ENCODE peak calls at places on chromosomes 7 and 10, in eight cellular contexts. One of them, this sample, is unnamed. For H3K79me2, the result is how much of the 10 kb centered on the place peaks cover.

GRCh38 chr10:111993321-111993720 is 190.2 kb downstream of the GPAM start:
- DNase-seq in fibroblast of lung: no peak
- DNase-seq in GM12878: no peak
- DNase-seq in H9: no peak
- DNase-seq in HCT116: no peak
- DNase-seq in PC-3: no peak
- DNase-seq in neural progenitor cell: no peak
- DNase-seq in HepG2: no peak
- DNase-seq in this sample: no peak

GRCh38 chr7:157474685-157475084 is 137.9 kb downstream of the DNAJB6 start:
- DNase-seq in fibroblast of lung: no peak
- DNase-seq in GM12878: no peak
- DNase-seq in H9: peak
- DNase-seq in HCT116: peak
- DNase-seq in PC-3: peak
- DNase-seq in neural progenitor cell: peak
- DNase-seq in HepG2: peak
- DNase-seq in this sample: no peak

GRCh38 chr10:48448796-48449195 is 142.3 kb downstream of the MAPK8 start:
- DNase-seq in fibroblast of lung: peak
- DNase-seq in GM12878: no peak
- DNase-seq in H9: no peak
- DNase-seq in HCT116: no peak
- DNase-seq in PC-3: peak
- DNase-seq in neural progenitor cell: no peak
- DNase-seq in HepG2: no peak
- DNase-seq in this sample: peak

GRCh38 chr10:96826438-96826837 is 5.7 kb upstream of the LCOR start:
- DNase-seq in fibroblast of lung: no peak
- DNase-seq in GM12878: no peak
- DNase-seq in H9: no peak
- DNase-seq in HCT116: no peak
- DNase-seq in PC-3: no peak
- DNase-seq in neural progenitor cell: no peak
- DNase-seq in HepG2: no peak
- DNase-seq in this sample: no peak

GRCh38 chr10:96758423-96758822 is 38.1 kb upstream of the PIK3AP1 start:
- DNase-seq in fibroblast of lung: no peak
- DNase-seq in GM12878: peak
- DNase-seq in H9: no peak
- DNase-seq in HCT116: no peak
- DNase-seq in PC-3: no peak
- DNase-seq in neural progenitor cell: no peak
- DNase-seq in HepG2: no peak
- DNase-seq in this sample: no peak

GRCh38 chr10:78551184-78552005 is 517.4 kb upstream of the ZMIZ1 start:
- DNase-seq in fibroblast of lung: peak
- DNase-seq in GM12878: no peak
- DNase-seq in H9: peak
- DNase-seq in HCT116: no peak
- DNase-seq in PC-3: no peak
- DNase-seq in neural progenitor cell: peak
- DNase-seq in HepG2: peak
- DNase-seq in this sample: no peak

GRCh38 chr7:136530831-136531230 is 337.6 kb upstream of the CHRM2 start:
- DNase-seq in fibroblast of lung: no peak
- DNase-seq in GM12878: no peak
- DNase-seq in H9: no peak
- DNase-seq in HCT116: no peak
- DNase-seq in PC-3: no peak
- DNase-seq in neural progenitor cell: no peak
- DNase-seq in HepG2: no peak
- DNase-seq in this sample: no peak

GRCh38 chr10:67663449-67664087 is 32.4 kb downstream of the CTNNA3 start:
- DNase-seq in fibroblast of lung: no peak
- DNase-seq in GM12878: no peak
- DNase-seq in H9: peak
- DNase-seq in HCT116: no peak
- DNase-seq in PC-3: no peak
- DNase-seq in neural progenitor cell: no peak
- DNase-seq in HepG2: no peak
- DNase-seq in this sample: no peak

GRCh38 chr7:130486114-130486962 is 5.5 kb upstream of the MEST start:
- DNase-seq in fibroblast of lung: no peak
- DNase-seq in GM12878: no peak
- DNase-seq in H9: peak
- DNase-seq in HCT116: peak
- DNase-seq in PC-3: peak
- DNase-seq in neural progenitor cell: peak
- DNase-seq in HepG2: peak
- DNase-seq in this sample: no peak

GRCh38 chr10:96560970-96561887 is 25.6 kb downstream of the TM9SF3 start:
- DNase-seq in fibroblast of lung: peak
- DNase-seq in GM12878: no peak
- DNase-seq in H9: no peak
- DNase-seq in HCT116: no peak
- DNase-seq in PC-3: peak
- DNase-seq in neural progenitor cell: no peak
- DNase-seq in HepG2: no peak
- DNase-seq in this sample: no peak

GRCh38 chr10:70274643-70275042 is 9.2 kb downstream of the NPFFR1 start:
- DNase-seq in fibroblast of lung: peak
- DNase-seq in GM12878: no peak
- DNase-seq in H9: no peak
- DNase-seq in HCT116: no peak
- DNase-seq in PC-3: no peak
- DNase-seq in neural progenitor cell: no peak
- DNase-seq in HepG2: no peak
- DNase-seq in this sample: no peak

GRCh38 chr7:5598769-5599371 is 175.2 kb upstream of the TNRC18 start:
- DNase-seq in fibroblast of lung: peak
- DNase-seq in GM12878: no peak
- DNase-seq in H9: peak
- DNase-seq in HCT116: no peak
- DNase-seq in PC-3: no peak
- DNase-seq in neural progenitor cell: peak
- DNase-seq in HepG2: no peak
- DNase-seq in this sample: no peak

GRCh38 chr7:43592321-43592720 is 9.4 kb downstream of the STK17A start:
- DNase-seq in fibroblast of lung: no peak
- DNase-seq in GM12878: no peak
- DNase-seq in H9: no peak
- DNase-seq in HCT116: no peak
- DNase-seq in PC-3: peak
- DNase-seq in neural progenitor cell: no peak
- DNase-seq in HepG2: no peak
- DNase-seq in this sample: no peak

GRCh38 chr10:62248465-62248864 is 20.2 kb downstream of the RTKN2 start:
- DNase-seq in fibroblast of lung: no peak
- DNase-seq in GM12878: no peak
- DNase-seq in H9: no peak
- DNase-seq in HCT116: no peak
- DNase-seq in PC-3: peak
- DNase-seq in neural progenitor cell: no peak
- DNase-seq in HepG2: no peak
- DNase-seq in this sample: no peak
- H3K27ac ChIP-seq in fibroblast of lung: no peak
- H3K27ac ChIP-seq in GM12878: no peak
- H3K27ac ChIP-seq in H9: no peak
- H3K27ac ChIP-seq in HCT116: no peak
- H3K27ac ChIP-seq in PC-3: no peak
- H3K27ac ChIP-seq in neural progenitor cell: no peak
- H3K27ac ChIP-seq in HepG2: no peak
- H3K27ac ChIP-seq in this sample: peak

DNA sequence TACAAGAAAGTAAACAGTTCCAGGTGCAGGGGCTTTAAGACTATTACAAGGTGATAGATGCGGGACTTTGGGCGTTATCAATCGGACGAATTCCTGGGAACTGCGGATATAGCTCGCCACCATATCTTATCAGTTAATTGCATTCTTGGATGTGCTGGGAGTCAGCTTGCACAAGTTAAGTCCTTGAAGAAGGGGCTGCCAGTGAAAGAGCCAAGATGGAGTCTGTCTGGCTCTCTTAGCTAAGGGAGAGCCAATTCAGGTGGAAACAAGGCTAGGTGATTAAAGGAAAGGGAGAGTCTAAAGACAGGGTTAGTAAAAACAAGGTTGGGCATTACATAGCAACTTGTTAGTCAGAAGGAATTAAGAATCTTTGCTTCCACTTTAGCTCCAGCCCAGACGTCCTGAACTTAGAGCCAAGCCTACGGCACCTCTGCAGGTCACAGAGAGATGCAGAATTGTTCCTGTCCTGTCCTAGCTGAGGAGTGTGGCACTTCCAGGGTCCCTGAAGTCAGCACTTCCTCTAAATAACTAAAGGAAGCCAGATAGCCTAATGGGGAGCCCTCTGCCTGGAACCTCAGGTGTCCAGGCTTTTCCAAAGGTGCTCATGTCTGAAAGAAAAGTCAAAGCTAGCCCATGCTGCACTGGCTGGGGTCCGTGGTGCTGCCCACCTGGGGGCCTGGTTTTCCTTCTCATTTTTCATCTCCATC is 17.3 kb downstream of the ZC3HAV1 start:
- DNase-seq in fibroblast of lung: no peak
- DNase-seq in GM12878: no peak
- DNase-seq in H9: no peak
- DNase-seq in HCT116: no peak
- DNase-seq in PC-3: no peak
- DNase-seq in neural progenitor cell: no peak
- DNase-seq in HepG2: no peak
- DNase-seq in this sample: no peak
- H3K79me2 ChIP-seq in fibroblast of lung: under half
- H3K79me2 ChIP-seq in GM12878: half or more
- H3K79me2 ChIP-seq in H9: under half
- H3K79me2 ChIP-seq in HCT116: under half
- H3K79me2 ChIP-seq in PC-3: under half
- H3K79me2 ChIP-seq in neural progenitor cell: under half
- H3K79me2 ChIP-seq in HepG2: under half
- H3K79me2 ChIP-seq in this sample: half or more

DNA sequence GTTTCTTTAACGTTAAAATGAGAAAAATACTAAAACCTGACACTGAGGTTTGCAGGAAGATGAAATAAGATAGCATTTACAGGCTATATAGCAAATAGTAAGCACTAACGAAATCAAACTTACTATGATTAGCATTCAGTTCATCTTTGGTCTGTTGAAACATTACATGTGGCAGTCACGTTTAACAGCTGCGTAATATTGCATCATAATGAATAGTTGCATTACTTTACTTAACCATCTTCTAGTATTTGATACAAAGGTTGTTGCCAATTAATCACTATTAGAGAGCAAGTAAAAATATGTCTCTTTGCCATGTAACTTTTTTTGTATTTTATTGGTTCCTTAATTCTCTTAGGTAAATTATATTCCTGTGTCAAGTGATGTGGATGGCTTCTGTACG is 131.8 kb upstream of the GHITM start:
- DNase-seq in fibroblast of lung: no peak
- DNase-seq in GM12878: no peak
- DNase-seq in H9: no peak
- DNase-seq in HCT116: no peak
- DNase-seq in PC-3: no peak
- DNase-seq in neural progenitor cell: no peak
- DNase-seq in HepG2: no peak
- DNase-seq in this sample: no peak
- H3K27ac ChIP-seq in fibroblast of lung: no peak
- H3K27ac ChIP-seq in GM12878: no peak
- H3K27ac ChIP-seq in H9: no peak
- H3K27ac ChIP-seq in HCT116: no peak
- H3K27ac ChIP-seq in PC-3: no peak
- H3K27ac ChIP-seq in neural progenitor cell: no peak
- H3K27ac ChIP-seq in HepG2: no peak
- H3K27ac ChIP-seq in this sample: no peak

GRCh38 chr7:55966851-55967250 is 2.5 kb downstream of the NIPSNAP2 start:
- DNase-seq in fibroblast of lung: no peak
- DNase-seq in GM12878: no peak
- DNase-seq in H9: no peak
- DNase-seq in HCT116: no peak
- DNase-seq in PC-3: no peak
- DNase-seq in neural progenitor cell: no peak
- DNase-seq in HepG2: no peak
- DNase-seq in this sample: peak

GRCh38 chr7:55969391-55969790 is 5.0 kb downstream of the NIPSNAP2 start:
- DNase-seq in fibroblast of lung: no peak
- DNase-seq in GM12878: no peak
- DNase-seq in H9: no peak
- DNase-seq in HCT116: no peak
- DNase-seq in PC-3: no peak
- DNase-seq in neural progenitor cell: no peak
- DNase-seq in HepG2: no peak
- DNase-seq in this sample: no peak

GRCh38 chr7:55973747-55974250 is 9.4 kb downstream of the NIPSNAP2 start:
- DNase-seq in fibroblast of lung: no peak
- DNase-seq in GM12878: no peak
- DNase-seq in H9: no peak
- DNase-seq in HCT116: no peak
- DNase-seq in PC-3: no peak
- DNase-seq in neural progenitor cell: no peak
- DNase-seq in HepG2: no peak
- DNase-seq in this sample: no peak

GRCh38 chr7:55970561-55970960 is 6.2 kb downstream of the NIPSNAP2 start:
- DNase-seq in fibroblast of lung: no peak
- DNase-seq in GM12878: no peak
- DNase-seq in H9: no peak
- DNase-seq in HCT116: no peak
- DNase-seq in PC-3: no peak
- DNase-seq in neural progenitor cell: no peak
- DNase-seq in HepG2: no peak
- DNase-seq in this sample: no peak

GRCh38 chr7:55971045-55971444 is 6.7 kb downstream of the NIPSNAP2 start:
- DNase-seq in fibroblast of lung: peak
- DNase-seq in GM12878: no peak
- DNase-seq in H9: no peak
- DNase-seq in HCT116: no peak
- DNase-seq in PC-3: no peak
- DNase-seq in neural progenitor cell: no peak
- DNase-seq in HepG2: no peak
- DNase-seq in this sample: no peak
- H3K79me2 ChIP-seq in fibroblast of lung: under half
- H3K79me2 ChIP-seq in GM12878: under half
- H3K79me2 ChIP-seq in H9: under half
- H3K79me2 ChIP-seq in HCT116: half or more
- H3K79me2 ChIP-seq in PC-3: half or more
- H3K79me2 ChIP-seq in neural progenitor cell: half or more
- H3K79me2 ChIP-seq in HepG2: under half
- H3K79me2 ChIP-seq in this sample: under half

This sample was measured in mammary epithelial cell.